ENCODE peak calls at places on chromosomes 3 and 15, in eight cellular contexts. M is lower leg skin, P is transverse colon, V is fibroblast of villous mesenchyme, I is suprapubic skin, A is cardiac muscle cell, U is BJ, W is uterus. E is an unnamed sample.

GRCh38 chr3:128551872-128552271 is 58.9 kb upstream of the GATA2 start:
- DNase-seq in M (no peak), P (no peak), V (no peak), I (no peak), A (no peak), U (no peak), W (no peak), E (peak)

GRCh38 chr3:52722491-52722890 is 16.6 kb downstream of the SPCS1 start:
- DNase-seq in M (no peak), P (no peak), V (no peak), I (no peak), A (no peak), U (no peak), W (no peak), E (no peak)

GRCh38 chr3:177262396-177262795 is 65.1 kb upstream of the TBL1XR1 start:
- DNase-seq in M (peak), P (no peak), V (no peak), I (no peak), A (no peak), U (no peak), W (no peak), E (no peak)

GRCh38 chr3:161851941-161852566 is 355.4 kb downstream of the OTOL1 start:
- DNase-seq in M (no peak), P (peak), V (peak), I (no peak), A (peak), U (no peak), W (no peak), E (peak)

GRCh38 chr3:55198554-55198953 is 270.7 kb upstream of the LRTM1 start:
- DNase-seq in M (no peak), P (no peak), V (peak), I (no peak), A (no peak), U (peak), W (peak), E (peak)

GRCh38 chr15:44788748-44789147 is 52.4 kb downstream of the TRIM69 start:
- DNase-seq in M (no peak), P (no peak), V (no peak), I (no peak), A (no peak), U (no peak), W (no peak), E (no peak)

GRCh38 chr15:70152070-70152480 is 54.4 kb upstream of the TLE3 start:
- DNase-seq in M (no peak), P (no peak), V (no peak), I (no peak), A (no peak), U (no peak), W (no peak), E (peak)

GRCh38 chr15:77475898-77476297 is 55.2 kb downstream of the HMG20A start:
- DNase-seq in M (no peak), P (no peak), V (no peak), I (no peak), A (peak), U (no peak), W (no peak), E (no peak)

GRCh38 chr15:100951965-100952364 is 32.8 kb downstream of the LRRK1 start:
- DNase-seq in M (no peak), P (no peak), V (no peak), I (no peak), A (no peak), U (no peak), W (no peak), E (no peak)

GRCh38 chr3:12193485-12194165 is 34.9 kb upstream of the TIMP4 start:
- DNase-seq in M (peak), P (peak), V (peak), I (no peak), A (no peak), U (peak), W (peak), E (peak)

GRCh38 chr3:15205934-15206661 is at the start of gene CAPN7:
- DNase-seq in M (peak), P (peak), V (peak), I (peak), A (peak), U (peak), W (peak), E (peak)

GRCh38 chr3:169996063-169996462 is 29.5 kb downstream of the SEC62 start:
- DNase-seq in M (no peak), P (no peak), V (no peak), I (no peak), A (no peak), U (no peak), W (no peak), E (no peak)

GRCh38 chr15:78654272-78654671 is 13.3 kb upstream of the CHRNB4 start:
- DNase-seq in M (no peak), P (no peak), V (no peak), I (no peak), A (no peak), U (no peak), W (no peak), E (no peak)

GRCh38 chr3:123755085-123755484 is 129.0 kb downstream of the MYLK start:
- DNase-seq in M (peak), P (peak), V (no peak), I (no peak), A (no peak), U (no peak), W (no peak), E (no peak)

GRCh38 chr15:66663664-66664063 is 38.4 kb upstream of the SMAD6 start:
- DNase-seq in M (no peak), P (no peak), V (no peak), I (no peak), A (no peak), U (no peak), W (no peak), E (no peak)

GRCh38 chr3:58536501-58537411 is at the start of gene ACOX2:
- DNase-seq in M (peak), P (peak), V (peak), I (no peak), A (peak), U (no peak), W (peak), E (peak)

GRCh38 chr15:43287254-43287653 is 20.5 kb upstream of the TGM5 start:
- DNase-seq in M (peak), P (no peak), V (no peak), I (no peak), A (no peak), U (no peak), W (no peak), E (no peak)

GRCh38 chr3:10970306-10970979 is 22.1 kb upstream of the SLC6A1 start:
- DNase-seq in M (no peak), P (no peak), V (no peak), I (no peak), A (no peak), U (no peak), W (no peak), E (no peak)

GRCh38 chr3:71942432-71942831 is 157.5 kb upstream of the PROK2 start:
- DNase-seq in M (no peak), P (no peak), V (no peak), I (no peak), A (no peak), U (no peak), W (no peak), E (no peak)

GRCh38 chr15:100890059-100890720 is 10.6 kb downstream of the ALDH1A3 start:
- DNase-seq in M (no peak), P (no peak), V (no peak), I (no peak), A (no peak), U (no peak), W (peak), E (no peak)

GRCh38 chr3:143056372-143056771 is 55.0 kb downstream of the U2SURP start:
- DNase-seq in M (no peak), P (no peak), V (peak), I (no peak), A (no peak), U (no peak), W (no peak), E (no peak)

GRCh38 chr3:72065872-72066641 is 281.1 kb upstream of the PROK2 start:
- DNase-seq in M (no peak), P (no peak), V (no peak), I (no peak), A (no peak), U (no peak), W (no peak), E (no peak)

GRCh38 chr3:118842147-118842863 is 192.3 kb downstream of the IGSF11 start:
- DNase-seq in M (no peak), P (no peak), V (peak), I (no peak), A (peak), U (no peak), W (no peak), E (no peak)

GRCh38 chr3:8560608-8561007 is 59.0 kb downstream of the LMCD1 start:
- DNase-seq in M (no peak), P (no peak), V (peak), I (no peak), A (no peak), U (peak), W (no peak), E (peak)

GRCh38 chr3:31581660-31582059 is 48.9 kb downstream of the STT3B start:
- DNase-seq in M (no peak), P (no peak), V (peak), I (no peak), A (no peak), U (no peak), W (no peak), E (peak)

DNA sequence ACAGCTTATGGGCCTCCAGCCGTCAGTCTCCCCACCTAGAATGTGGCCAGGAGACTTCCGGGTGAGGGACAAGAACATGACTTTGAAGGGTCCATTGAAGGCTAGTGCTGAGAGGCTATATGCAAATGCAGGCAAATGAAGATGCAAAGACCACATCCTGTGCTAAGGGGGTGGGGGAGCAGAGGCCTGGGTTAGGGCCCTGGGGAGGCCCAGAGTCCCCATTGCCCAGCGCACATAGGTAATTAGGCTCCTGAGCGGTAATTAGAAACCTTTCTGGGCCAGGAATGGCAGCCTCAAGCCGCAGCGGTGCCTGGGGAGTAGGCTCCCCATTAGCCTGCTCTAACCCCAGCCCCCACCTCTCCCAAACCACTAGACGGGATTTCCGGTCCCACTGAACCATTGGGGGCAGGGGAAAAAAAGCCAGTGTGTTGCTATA is 6.9 kb downstream of the CSK start:
- DNase-seq in M (no peak), P (peak), V (no peak), I (no peak), A (no peak), U (no peak), W (no peak), E (no peak)
- H3K4me3 ChIP-seq in M (no peak), P (peak), V (no peak), I (peak), A (no peak), U (no peak), W (no peak), E (no peak)

DNA sequence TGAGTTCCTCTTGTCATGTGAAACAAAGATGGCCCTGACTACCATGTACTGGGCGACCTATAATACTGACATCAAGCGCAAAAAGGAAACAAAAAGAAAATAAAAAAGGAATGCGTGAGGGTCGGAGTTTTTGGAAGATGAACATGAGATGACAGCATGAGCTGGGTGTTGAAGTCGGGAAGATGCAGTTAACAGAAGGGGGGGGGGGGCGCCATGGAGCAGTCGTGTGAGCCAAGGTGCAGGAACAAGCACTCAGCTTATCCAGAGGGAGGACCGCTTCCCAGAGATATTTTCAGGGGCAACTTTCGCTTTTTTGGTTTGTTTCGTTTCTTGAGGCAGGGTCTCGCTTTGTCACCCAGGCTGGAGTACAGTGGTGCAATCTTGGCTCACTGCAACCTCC is 110.2 kb downstream of the RORA start:
- DNase-seq in M (no peak), P (no peak), V (no peak), I (no peak), A (no peak), U (no peak), W (no peak), E (no peak)
- TF ChIP-seq CTCF in M (no peak), P (no peak), V (peak), I (no peak), A (peak), U (no peak), W (no peak), E (peak)

GRCh38 chr3:16399473-16399872 is 114.0 kb downstream of the RFTN1 start:
- DNase-seq in M (peak), P (no peak), V (peak), I (no peak), A (peak), U (peak), W (peak), E (peak)
- H3K4me3 ChIP-seq in M (no peak), P (no peak), V (no peak), I (no peak), A (no peak), U (no peak), W (no peak), E (no peak)

GRCh38 chr3:195257454-195258448 is 13.2 kb downstream of the XXYLT1 start:
- DNase-seq in M (peak), P (no peak), V (peak), I (no peak), A (no peak), U (no peak), W (no peak), E (no peak)

GRCh38 chr3:195260286-195260905 is 10.6 kb downstream of the XXYLT1 start:
- DNase-seq in M (peak), P (peak), V (no peak), I (no peak), A (peak), U (no peak), W (no peak), E (no peak)

GRCh38 chr3:195259146-195259563 is 11.8 kb downstream of the XXYLT1 start:
- DNase-seq in M (peak), P (no peak), V (peak), I (no peak), A (peak), U (no peak), W (no peak), E (no peak)

GRCh38 chr3:195258449-195259145 is 12.4 kb downstream of the XXYLT1 start:
- DNase-seq in M (peak), P (no peak), V (no peak), I (no peak), A (no peak), U (no peak), W (no peak), E (no peak)

GRCh38 chr3:195259564-195260285 is 11.2 kb downstream of the XXYLT1 start:
- DNase-seq in M (peak), P (peak), V (peak), I (peak), A (peak), U (peak), W (peak), E (peak)
- TF ChIP-seq CTCF in M (no peak), P (peak), V (peak), I (peak), A (peak), U (no peak), W (peak), E (no peak)

E was measured in fibroblast of pulmonary artery.